ENCODE peak calls at places on chromosomes 5 and 9, in eight cellular contexts. One of them, this sample, is unnamed.
A peak's percentile ranks its signal among the peaks of the same experiment; 100 is the strongest.

GRCh38 chr5:96431376-96432244 is 1.4 kb downstream of the PCSK1 start:
- DNase-seq in stimulated activated CD8-positive, alpha-beta memory T cell treated with anti-CD3 and anti-CD28 coated beads, Interleukin-15, amount 100 ng/mL, for 1 hour: no peak
- DNase-seq in activated naive CD4-positive, alpha-beta T cell: no peak
- DNase-seq in SK-MEL-5: peak; percentile 28
- DNase-seq in ACHN: no peak
- DNase-seq in NCI-H1417 treated with DMSO at 0.1 percent for 48 hours: peak; percentile 31
- DNase-seq in NCI-H82: peak; percentile 52
- DNase-seq in endothelial cell of umbilical vein: no peak
- DNase-seq in this sample: no peak

GRCh38 chr5:2138896-2139295 is 256.2 kb upstream of the IRX4 start:
- DNase-seq in SK-MEL-5: no peak
- DNase-seq in activated naive CD4-positive, alpha-beta T cell: no peak
- DNase-seq in ACHN: no peak
- DNase-seq in endothelial cell of umbilical vein: no peak
- DNase-seq in stimulated activated CD8-positive, alpha-beta memory T cell treated with anti-CD3 and anti-CD28 coated beads, Interleukin-15, amount 100 ng/mL, for 1 hour: no peak
- DNase-seq in NCI-H1417 treated with DMSO at 0.1 percent for 48 hours: no peak
- DNase-seq in NCI-H82: no peak
- DNase-seq in this sample: no peak

GRCh38 chr9:76322810-76323209 is 71.4 kb downstream of the RFK start:
- DNase-seq in ACHN: no peak
- DNase-seq in stimulated activated CD8-positive, alpha-beta memory T cell treated with anti-CD3 and anti-CD28 coated beads, Interleukin-15, amount 100 ng/mL, for 1 hour: no peak
- DNase-seq in NCI-H1417 treated with DMSO at 0.1 percent for 48 hours: no peak
- DNase-seq in endothelial cell of umbilical vein: no peak
- DNase-seq in SK-MEL-5: no peak
- DNase-seq in NCI-H82: no peak
- DNase-seq in activated naive CD4-positive, alpha-beta T cell: no peak
- DNase-seq in this sample: no peak

GRCh38 chr5:170448221-170448620 is 55.6 kb upstream of the KCNIP1 start:
- DNase-seq in stimulated activated CD8-positive, alpha-beta memory T cell treated with anti-CD3 and anti-CD28 coated beads, Interleukin-15, amount 100 ng/mL, for 1 hour: no peak
- DNase-seq in endothelial cell of umbilical vein: no peak
- DNase-seq in NCI-H1417 treated with DMSO at 0.1 percent for 48 hours: no peak
- DNase-seq in ACHN: no peak
- DNase-seq in NCI-H82: no peak
- DNase-seq in activated naive CD4-positive, alpha-beta T cell: no peak
- DNase-seq in SK-MEL-5: no peak
- DNase-seq in this sample: no peak

GRCh38 chr9:107712390-107712789 is 222.8 kb upstream of the KLF4 start:
- DNase-seq in stimulated activated CD8-positive, alpha-beta memory T cell treated with anti-CD3 and anti-CD28 coated beads, Interleukin-15, amount 100 ng/mL, for 1 hour: no peak
- DNase-seq in SK-MEL-5: peak; percentile 47
- DNase-seq in endothelial cell of umbilical vein: peak; percentile 24
- DNase-seq in NCI-H82: no peak
- DNase-seq in activated naive CD4-positive, alpha-beta T cell: no peak
- DNase-seq in ACHN: peak; percentile 86
- DNase-seq in NCI-H1417 treated with DMSO at 0.1 percent for 48 hours: no peak
- DNase-seq in this sample: no peak

GRCh38 chr5:1172670-1173404 is 28.6 kb upstream of the SLC6A19 start:
- DNase-seq in stimulated activated CD8-positive, alpha-beta memory T cell treated with anti-CD3 and anti-CD28 coated beads, Interleukin-15, amount 100 ng/mL, for 1 hour: no peak
- DNase-seq in SK-MEL-5: no peak
- DNase-seq in ACHN: no peak
- DNase-seq in NCI-H82: peak; percentile 20
- DNase-seq in endothelial cell of umbilical vein: no peak
- DNase-seq in NCI-H1417 treated with DMSO at 0.1 percent for 48 hours: no peak
- DNase-seq in activated naive CD4-positive, alpha-beta T cell: no peak
- DNase-seq in this sample: no peak

GRCh38 chr9:3828495-3828894 is 302.7 kb upstream of the RFX3 start:
- DNase-seq in NCI-H82: no peak
- DNase-seq in ACHN: no peak
- DNase-seq in activated naive CD4-positive, alpha-beta T cell: no peak
- DNase-seq in NCI-H1417 treated with DMSO at 0.1 percent for 48 hours: no peak
- DNase-seq in SK-MEL-5: no peak
- DNase-seq in endothelial cell of umbilical vein: no peak
- DNase-seq in stimulated activated CD8-positive, alpha-beta memory T cell treated with anti-CD3 and anti-CD28 coated beads, Interleukin-15, amount 100 ng/mL, for 1 hour: no peak
- DNase-seq in this sample: no peak

GRCh38 chr5:133122711-133123110 is 70.9 kb downstream of the HSPA4 start:
- DNase-seq in activated naive CD4-positive, alpha-beta T cell: no peak
- DNase-seq in ACHN: no peak
- DNase-seq in NCI-H1417 treated with DMSO at 0.1 percent for 48 hours: no peak
- DNase-seq in SK-MEL-5: no peak
- DNase-seq in stimulated activated CD8-positive, alpha-beta memory T cell treated with anti-CD3 and anti-CD28 coated beads, Interleukin-15, amount 100 ng/mL, for 1 hour: no peak
- DNase-seq in endothelial cell of umbilical vein: no peak
- DNase-seq in NCI-H82: no peak
- DNase-seq in this sample: no peak

GRCh38 chr9:14383296-14383695 is 69.4 kb upstream of the NFIB start:
- DNase-seq in NCI-H1417 treated with DMSO at 0.1 percent for 48 hours: no peak
- DNase-seq in NCI-H82: no peak
- DNase-seq in activated naive CD4-positive, alpha-beta T cell: no peak
- DNase-seq in stimulated activated CD8-positive, alpha-beta memory T cell treated with anti-CD3 and anti-CD28 coated beads, Interleukin-15, amount 100 ng/mL, for 1 hour: no peak
- DNase-seq in endothelial cell of umbilical vein: peak; percentile 64
- DNase-seq in ACHN: no peak
- DNase-seq in SK-MEL-5: no peak
- DNase-seq in this sample: no peak

GRCh38 chr5:31445041-31445600 is 86.8 kb downstream of the DROSHA start:
- DNase-seq in endothelial cell of umbilical vein: no peak
- DNase-seq in activated naive CD4-positive, alpha-beta T cell: no peak
- DNase-seq in stimulated activated CD8-positive, alpha-beta memory T cell treated with anti-CD3 and anti-CD28 coated beads, Interleukin-15, amount 100 ng/mL, for 1 hour: no peak
- DNase-seq in NCI-H82: no peak
- DNase-seq in ACHN: no peak
- DNase-seq in SK-MEL-5: no peak
- DNase-seq in NCI-H1417 treated with DMSO at 0.1 percent for 48 hours: no peak
- DNase-seq in this sample: no peak

GRCh38 chr5:1341863-1342262 is 3.0 kb downstream of the CLPTM1L start:
- DNase-seq in stimulated activated CD8-positive, alpha-beta memory T cell treated with anti-CD3 and anti-CD28 coated beads, Interleukin-15, amount 100 ng/mL, for 1 hour: no peak
- DNase-seq in activated naive CD4-positive, alpha-beta T cell: no peak
- DNase-seq in NCI-H1417 treated with DMSO at 0.1 percent for 48 hours: no peak
- DNase-seq in endothelial cell of umbilical vein: no peak
- DNase-seq in SK-MEL-5: no peak
- DNase-seq in ACHN: no peak
- DNase-seq in NCI-H82: no peak
- DNase-seq in this sample: no peak